ENCODE peak calls at places on chromosomes 1 and 21, in four cellular contexts. O, K, T and F are unnamed samples.

GRCh38 chr1:185670187-185670627 is 64.0 kb upstream of the HMCN1 start:
- DNase-seq in O (no peak), T (peak), K (no peak), F (peak)

GRCh38 chr1:55362558-55362957 is 147.4 kb upstream of the USP24 start:
- DNase-seq in O (no peak), K (no peak), T (no peak), F (no peak)

GRCh38 chr1:77673716-77674355 is 8.6 kb downstream of the ZZZ3 start:
- DNase-seq in O (no peak), T (no peak), K (no peak), F (no peak)

GRCh38 chr1:25878690-25879089 is 3.2 kb upstream of the PAQR7 start:
- DNase-seq in K (no peak), O (no peak), T (no peak), F (no peak)

GRCh38 chr1:113850127-113850796 is 21.2 kb downstream of the PTPN22 start:
- DNase-seq in K (no peak), T (peak), O (no peak), F (no peak)

GRCh38 chr1:210252621-210253041 is 20.0 kb downstream of the SERTAD4 start:
- DNase-seq in O (no peak), K (no peak), T (no peak), F (no peak)

GRCh38 chr21:42495765-42496119 is 282 bp downstream of the RSPH1 start:
- DNase-seq in K (peak), O (no peak), T (no peak), F (no peak)

GRCh38 chr1:111747282-111747734 is 8.1 kb upstream of the INKA2 start:
- DNase-seq in O (peak), T (peak), K (peak), F (peak)

GRCh38 chr1:186079084-186079684 is 295.9 kb downstream of the TPR start:
- DNase-seq in O (no peak), K (no peak), T (no peak), F (no peak)

GRCh38 chr1:147213271-147213670 is 11.9 kb downstream of the FMO5 start:
- DNase-seq in K (no peak), O (no peak), T (no peak), F (no peak)